ENCODE peak calls at places on chromosome 5, in six cellular contexts. One of them, this sample, is unnamed.

GRCh38 chr5:15807248-15807647 is 307.3 kb downstream of the FBXL7 start:
- DNase-seq in spleen: no peak
- DNase-seq in mesendoderm: no peak
- DNase-seq in adipocyte: peak; percentile 22
- DNase-seq in GM12878: no peak
- DNase-seq in aorta: no peak
- DNase-seq in this sample: peak; percentile 24

GRCh38 chr5:132591140-132591539 is 34.4 kb downstream of the RAD50 start:
- DNase-seq in spleen: no peak
- DNase-seq in mesendoderm: peak; percentile 2
- DNase-seq in adipocyte: peak; percentile 18
- DNase-seq in GM12878: no peak
- DNase-seq in aorta: no peak
- DNase-seq in this sample: no peak

GRCh38 chr5:69493235-69493925 is 790 bp downstream of the OCLN start:
- DNase-seq in spleen: peak; percentile 79
- DNase-seq in mesendoderm: peak; percentile 64
- DNase-seq in adipocyte: peak; percentile 48
- DNase-seq in GM12878: no peak
- DNase-seq in aorta: peak; percentile 77
- DNase-seq in this sample: no peak

GRCh38 chr5:95238560-95239325 is 46.2 kb downstream of the MCTP1 start:
- DNase-seq in spleen: no peak
- DNase-seq in mesendoderm: no peak
- DNase-seq in adipocyte: peak; percentile 61
- DNase-seq in GM12878: no peak
- DNase-seq in aorta: no peak
- DNase-seq in this sample: no peak

GRCh38 chr5:12704955-12705354 is 800.7 kb upstream of the CTNND2 start:
- DNase-seq in spleen: no peak
- DNase-seq in mesendoderm: peak; percentile 27
- DNase-seq in adipocyte: no peak
- DNase-seq in GM12878: no peak
- DNase-seq in aorta: no peak
- DNase-seq in this sample: no peak

GRCh38 chr5:151014680-151015343 is 5.6 kb upstream of the GPX3 start:
- DNase-seq in spleen: no peak
- DNase-seq in mesendoderm: no peak
- DNase-seq in adipocyte: peak; percentile 69
- DNase-seq in GM12878: no peak
- DNase-seq in aorta: no peak
- DNase-seq in this sample: no peak

GRCh38 chr5:115351356-115352195 is 55.1 kb upstream of the CCDC112 start:
- DNase-seq in spleen: no peak
- DNase-seq in mesendoderm: no peak
- DNase-seq in adipocyte: peak; percentile 64
- DNase-seq in GM12878: no peak
- DNase-seq in aorta: no peak
- DNase-seq in this sample: no peak

GRCh38 chr5:73820321-73820720 is 194.3 kb downstream of the ARHGEF28 start:
- DNase-seq in spleen: no peak
- DNase-seq in mesendoderm: no peak
- DNase-seq in adipocyte: no peak
- DNase-seq in GM12878: no peak
- DNase-seq in aorta: no peak
- DNase-seq in this sample: no peak

GRCh38 chr5:119629339-119629738 is at the start of gene FAM170A:
- DNase-seq in spleen: no peak
- DNase-seq in mesendoderm: no peak
- DNase-seq in adipocyte: no peak
- DNase-seq in GM12878: no peak
- DNase-seq in aorta: no peak
- DNase-seq in this sample: no peak

GRCh38 chr5:127011961-127012644 is 18.3 kb downstream of the MARCHF3 start:
- DNase-seq in spleen: no peak
- DNase-seq in mesendoderm: no peak
- DNase-seq in adipocyte: no peak
- DNase-seq in GM12878: peak; percentile 66
- DNase-seq in aorta: no peak
- DNase-seq in this sample: no peak

GRCh38 chr5:170809551-170809950 is 26.0 kb downstream of the GABRP start:
- DNase-seq in spleen: no peak
- DNase-seq in mesendoderm: peak; percentile 82
- DNase-seq in adipocyte: peak; percentile 89
- DNase-seq in GM12878: no peak
- DNase-seq in aorta: no peak
- DNase-seq in this sample: no peak

DNA sequence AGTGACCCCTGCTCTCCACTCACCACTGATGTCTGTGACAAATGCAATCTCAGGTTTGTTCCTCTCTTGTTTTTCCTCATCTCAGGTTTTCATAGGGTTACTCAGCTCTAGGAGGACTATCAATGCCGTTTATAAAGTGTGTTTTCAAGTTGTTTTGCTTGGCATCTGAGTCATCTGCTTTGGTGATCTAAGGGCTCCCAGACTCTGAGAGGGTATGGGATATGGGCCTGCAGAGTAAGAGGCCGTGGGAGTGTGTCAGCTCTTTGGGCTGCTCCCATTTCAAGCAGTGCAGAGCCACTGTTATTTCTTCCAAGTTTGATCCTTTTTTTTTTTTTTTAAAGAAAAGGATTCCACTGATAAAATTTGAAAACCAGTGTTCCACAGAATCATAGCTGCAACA is 46.3 kb downstream of the NNT start:
- DNase-seq in spleen: no peak
- DNase-seq in mesendoderm: no peak
- DNase-seq in adipocyte: peak; percentile 58
- DNase-seq in GM12878: no peak
- DNase-seq in aorta: no peak
- DNase-seq in this sample: no peak
- H3K4me1 ChIP-seq in spleen: no peaks in the 10 kb centered on the region
- H3K4me1 ChIP-seq in mesendoderm: no peaks in the 10 kb centered on the region
- H3K4me1 ChIP-seq in adipocyte: peaks cover 32% of the 10 kb centered on the region
- H3K4me1 ChIP-seq in GM12878: no peaks in the 10 kb centered on the region
- H3K4me1 ChIP-seq in aorta: no peaks in the 10 kb centered on the region
- H3K4me1 ChIP-seq in this sample: peaks cover 12% of the 10 kb centered on the region

DNA sequence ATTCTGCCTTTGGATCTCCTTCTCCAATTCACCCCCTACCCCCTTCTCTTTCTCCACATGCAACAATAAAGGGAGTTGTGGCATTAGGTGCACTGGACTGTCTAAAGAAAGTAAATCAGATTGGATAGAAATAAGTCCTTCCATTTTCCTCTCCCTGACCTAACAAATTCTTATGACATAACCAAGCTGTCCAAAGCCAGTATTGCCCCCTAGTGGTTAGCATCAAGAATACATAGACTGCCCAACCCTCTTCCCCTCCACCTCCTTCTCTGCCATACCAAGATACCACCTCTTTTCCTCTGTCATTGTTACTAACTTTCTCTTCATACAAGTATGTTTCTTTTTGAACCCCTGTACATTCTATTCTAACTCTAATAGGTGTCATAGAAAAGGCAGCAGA is 45.7 kb downstream of the PPARGC1B start:
- DNase-seq in spleen: no peak
- DNase-seq in mesendoderm: peak; percentile 58
- DNase-seq in adipocyte: no peak
- DNase-seq in GM12878: peak; percentile 23
- DNase-seq in aorta: no peak
- DNase-seq in this sample: no peak
- H3K4me1 ChIP-seq in spleen: peaks cover 14% of the 10 kb centered on the region
- H3K4me1 ChIP-seq in mesendoderm: no peaks in the 10 kb centered on the region
- H3K4me1 ChIP-seq in adipocyte: peaks cover 13% of the 10 kb centered on the region
- H3K4me1 ChIP-seq in GM12878: peaks cover 55% of the 10 kb centered on the region
- H3K4me1 ChIP-seq in aorta: no peaks in the 10 kb centered on the region
- H3K4me1 ChIP-seq in this sample: peaks cover 96% of the 10 kb centered on the region

GRCh38 chr5:137619191-137619870 is 116.6 kb downstream of the KLHL3 start:
- DNase-seq in spleen: no peak
- DNase-seq in mesendoderm: no peak
- DNase-seq in adipocyte: peak; percentile 95
- DNase-seq in GM12878: no peak
- DNase-seq in aorta: peak; percentile 87
- DNase-seq in this sample: peak; percentile 79

GRCh38 chr5:137622850-137623249 is 113.0 kb downstream of the KLHL3 start:
- DNase-seq in spleen: no peak
- DNase-seq in mesendoderm: no peak
- DNase-seq in adipocyte: peak; percentile 18
- DNase-seq in GM12878: peak; percentile 9
- DNase-seq in aorta: peak; percentile 92
- DNase-seq in this sample: peak; percentile 80

GRCh38 chr5:137624786-137625349 is 111.0 kb downstream of the KLHL3 start:
- DNase-seq in spleen: no peak
- DNase-seq in mesendoderm: no peak
- DNase-seq in adipocyte: no peak
- DNase-seq in GM12878: no peak
- DNase-seq in aorta: no peak
- DNase-seq in this sample: no peak

GRCh38 chr5:137621306-137621705 is 114.6 kb downstream of the KLHL3 start:
- DNase-seq in spleen: no peak
- DNase-seq in mesendoderm: no peak
- DNase-seq in adipocyte: no peak
- DNase-seq in GM12878: no peak
- DNase-seq in aorta: no peak
- DNase-seq in this sample: no peak

DNA sequence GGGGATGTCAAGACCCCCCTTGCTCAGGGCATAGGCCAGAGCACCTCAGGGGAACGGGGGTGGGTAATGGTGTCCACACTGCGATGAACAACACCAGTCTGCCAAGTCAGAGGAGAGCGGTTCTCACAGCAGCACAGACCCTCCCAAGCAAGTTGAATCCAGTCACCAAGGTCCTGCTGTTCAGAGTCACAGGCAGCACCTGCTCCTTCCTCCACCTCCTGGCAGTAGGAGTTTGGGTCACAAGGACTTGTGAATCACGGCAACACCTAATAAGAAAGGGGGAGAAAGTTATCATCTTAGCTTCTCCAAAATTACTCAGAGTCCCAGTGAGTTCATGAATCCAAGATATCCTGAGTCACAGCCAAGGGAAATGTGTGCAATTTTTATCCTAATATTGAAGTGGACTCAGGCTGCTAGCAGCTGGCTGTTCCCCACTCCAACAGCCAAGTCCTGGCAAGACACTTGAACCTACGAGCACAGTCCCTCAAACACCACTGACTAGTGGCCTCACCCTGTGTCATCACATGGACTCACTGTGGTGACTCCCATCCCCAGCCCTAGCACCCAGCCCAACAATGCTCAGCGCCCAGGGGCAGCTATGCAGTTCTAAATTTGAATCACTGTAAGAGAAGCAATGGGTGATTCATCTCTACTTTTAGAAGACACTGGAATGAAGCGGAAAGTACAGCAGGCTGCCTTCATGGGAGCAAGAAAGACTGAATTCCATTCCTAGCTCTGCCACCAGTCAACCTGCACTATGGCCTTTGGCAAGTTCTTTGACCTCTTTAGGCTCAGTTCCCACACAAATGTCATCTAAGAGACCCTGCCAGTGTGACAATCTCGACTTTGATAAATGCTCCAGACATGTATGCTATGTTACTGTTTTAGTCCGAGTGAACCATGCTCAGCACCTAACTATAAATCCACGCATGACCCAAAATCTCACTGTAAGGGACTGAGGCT is 113.7 kb downstream of the KLHL3 start:
- DNase-seq in spleen: no peak
- DNase-seq in mesendoderm: no peak
- DNase-seq in adipocyte: peak; percentile 77
- DNase-seq in GM12878: no peak
- DNase-seq in aorta: peak; percentile 91
- DNase-seq in this sample: no peak
- H3K4me1 ChIP-seq in spleen: no peaks in the 10 kb centered on the region
- H3K4me1 ChIP-seq in mesendoderm: no peaks in the 10 kb centered on the region
- H3K4me1 ChIP-seq in adipocyte: peaks cover 74% of the 10 kb centered on the region
- H3K4me1 ChIP-seq in GM12878: peaks cover 3% of the 10 kb centered on the region
- H3K4me1 ChIP-seq in aorta: peaks cover 15% of the 10 kb centered on the region
- H3K4me1 ChIP-seq in this sample: peaks cover 43% of the 10 kb centered on the region

DNA sequence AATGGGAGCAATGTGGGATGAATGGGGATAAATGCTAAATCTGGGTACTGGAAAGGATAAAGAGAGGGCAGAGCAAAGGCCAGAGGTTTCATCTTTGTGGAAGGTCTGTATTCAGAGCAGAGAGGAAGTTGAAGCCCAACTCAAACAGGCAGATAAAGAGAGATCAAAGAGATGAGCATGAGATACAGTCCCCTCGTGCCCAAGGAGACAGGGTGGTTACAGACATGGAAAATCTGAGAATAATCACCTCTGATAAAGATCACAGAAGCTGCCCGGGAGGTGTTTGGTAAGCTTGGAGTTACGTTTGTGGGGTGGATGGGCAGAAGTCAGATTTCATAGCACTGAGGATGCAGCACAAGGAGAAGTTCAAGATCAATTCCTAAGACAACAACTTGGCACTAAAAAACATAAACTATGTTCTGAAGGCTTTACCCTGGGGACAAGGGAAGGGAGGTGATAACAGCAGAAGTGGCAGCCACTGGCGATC is 452 bp upstream of the ERAP2 start:
- DNase-seq in spleen: no peak
- DNase-seq in mesendoderm: peak; percentile 77
- DNase-seq in adipocyte: no peak
- DNase-seq in GM12878: no peak
- DNase-seq in aorta: no peak
- DNase-seq in this sample: no peak
- H3K4me1 ChIP-seq in spleen: peaks cover 50% of the 10 kb centered on the region
- H3K4me1 ChIP-seq in mesendoderm: peaks cover 9% of the 10 kb centered on the region
- H3K4me1 ChIP-seq in adipocyte: peaks cover 12% of the 10 kb centered on the region
- H3K4me1 ChIP-seq in GM12878: peaks cover 33% of the 10 kb centered on the region
- H3K4me1 ChIP-seq in aorta: no peaks in the 10 kb centered on the region
- H3K4me1 ChIP-seq in this sample: peaks cover 10% of the 10 kb centered on the region

GRCh38 chr5:134248271-134248670 is 22.4 kb upstream of the PPP2CA start:
- DNase-seq in spleen: no peak
- DNase-seq in mesendoderm: no peak
- DNase-seq in adipocyte: no peak
- DNase-seq in GM12878: no peak
- DNase-seq in aorta: no peak
- DNase-seq in this sample: no peak

GRCh38 chr5:134247411-134247810 is 21.5 kb upstream of the PPP2CA start:
- DNase-seq in spleen: no peak
- DNase-seq in mesendoderm: peak; percentile 38
- DNase-seq in adipocyte: peak; percentile 89
- DNase-seq in GM12878: no peak
- DNase-seq in aorta: no peak
- DNase-seq in this sample: no peak

GRCh38 chr5:134247825-134248224 is 22.0 kb upstream of the PPP2CA start:
- DNase-seq in spleen: no peak
- DNase-seq in mesendoderm: peak; percentile 66
- DNase-seq in adipocyte: no peak
- DNase-seq in GM12878: no peak
- DNase-seq in aorta: no peak
- DNase-seq in this sample: no peak

GRCh38 chr5:134245692-134246091 is 19.8 kb upstream of the PPP2CA start:
- DNase-seq in spleen: no peak
- DNase-seq in mesendoderm: no peak
- DNase-seq in adipocyte: no peak
- DNase-seq in GM12878: no peak
- DNase-seq in aorta: no peak
- DNase-seq in this sample: no peak

GRCh38 chr5:134246771-134247329 is 21.0 kb upstream of the PPP2CA start:
- DNase-seq in spleen: no peak
- DNase-seq in mesendoderm: no peak
- DNase-seq in adipocyte: no peak
- DNase-seq in GM12878: no peak
- DNase-seq in aorta: no peak
- DNase-seq in this sample: peak; percentile 63
- H3K4me1 ChIP-seq in spleen: no peaks in the 10 kb centered on the region
- H3K4me1 ChIP-seq in mesendoderm: peaks cover 7% of the 10 kb centered on the region
- H3K4me1 ChIP-seq in adipocyte: peaks cover 30% of the 10 kb centered on the region
- H3K4me1 ChIP-seq in GM12878: no peaks in the 10 kb centered on the region
- H3K4me1 ChIP-seq in aorta: no peaks in the 10 kb centered on the region
- H3K4me1 ChIP-seq in this sample: peaks cover 9% of the 10 kb centered on the region

This sample was measured in heart left ventricle.